ENCODE peak calls at places on chromosomes 13 and 19, in six cellular contexts. D, P, V, C, W and B are unnamed samples.

GRCh38 chr19:18778826-18779354 is 12.2 kb downstream of the COMP start:
- DNase-seq in D (no peak), P (no peak), V (no peak), C (no peak), W (no peak), B (no peak)

GRCh38 chr13:57739791-57740190 is 108.2 kb downstream of the PCDH17 start:
- DNase-seq in D (no peak), P (no peak), V (no peak), C (no peak), W (no peak), B (no peak)

GRCh38 chr13:63696055-63696454 is 2280.4 kb upstream of the PCDH20 start:
- DNase-seq in D (no peak), P (no peak), V (no peak), C (no peak), W (no peak), B (no peak)

GRCh38 chr13:27182844-27183497 is 11.4 kb upstream of the USP12 start:
- DNase-seq in D (peak), P (peak), V (no peak), C (no peak), W (no peak), B (no peak)

GRCh38 chr19:13817615-13818371 is 22.6 kb downstream of the ZSWIM4 start:
- DNase-seq in D (no peak), P (peak), V (no peak), C (peak), W (no peak), B (no peak)

GRCh38 chr13:93328943-93329342 is 102.3 kb downstream of the GPC6 start:
- DNase-seq in D (no peak), P (no peak), V (no peak), C (no peak), W (no peak), B (no peak)

GRCh38 chr13:42373048-42373812 is 101.3 kb downstream of the AKAP11 start:
- DNase-seq in D (no peak), P (no peak), V (no peak), C (no peak), W (no peak), B (no peak)

GRCh38 chr19:49151339-49152217 is 3.6 kb downstream of the HRC start:
- DNase-seq in D (peak), P (peak), V (peak), C (peak), W (peak), B (peak)

GRCh38 chr13:23467048-23467931 is 33.8 kb upstream of the SACS start:
- DNase-seq in D (no peak), P (no peak), V (no peak), C (no peak), W (no peak), B (no peak)

GRCh38 chr13:99275093-99275469 is 16.9 kb upstream of the GPR18 start:
- DNase-seq in D (no peak), P (no peak), V (peak), C (no peak), W (no peak), B (no peak)

GRCh38 chr13:23547000-23547590 is 23.1 kb upstream of the TNFRSF19 start:
- DNase-seq in D (peak), P (peak), V (no peak), C (no peak), W (no peak), B (no peak)

GRCh38 chr13:29454931-29455481 is 140.5 kb downstream of the SLC7A1 start:
- DNase-seq in D (no peak), P (peak), V (no peak), C (peak), W (no peak), B (no peak)

GRCh38 chr19:15417699-15418098 is 1.1 kb downstream of the AKAP8L start:
- DNase-seq in D (no peak), P (peak), V (no peak), C (no peak), W (no peak), B (no peak)

GRCh38 chr19:33547676-33548075 is 26.1 kb upstream of the PEPD start:
- DNase-seq in D (no peak), P (no peak), V (no peak), C (no peak), W (no peak), B (no peak)

GRCh38 chr19:55166530-55167268 is at the start of gene DNAAF3:
- DNase-seq in D (peak), P (peak), V (peak), C (peak), W (peak), B (no peak)

GRCh38 chr19:15113245-15114152 is 6.3 kb downstream of the SYDE1 start:
- DNase-seq in D (no peak), P (no peak), V (no peak), C (no peak), W (no peak), B (no peak)

GRCh38 chr13:30743319-30744055 is 8.1 kb downstream of the ALOX5AP start:
- DNase-seq in D (peak), P (peak), V (no peak), C (no peak), W (no peak), B (no peak)

GRCh38 chr13:30049692-30050091 is 199.3 kb upstream of the UBL3 start:
- DNase-seq in D (no peak), P (no peak), V (no peak), C (no peak), W (no peak), B (no peak)

GRCh38 chr19:41339936-41340335 is 13.8 kb downstream of the TGFB1 start:
- DNase-seq in D (no peak), P (no peak), V (no peak), C (no peak), W (no peak), B (no peak)

GRCh38 chr13:55347528-55347927 is 1793.2 kb upstream of the PRR20A start:
- DNase-seq in D (no peak), P (no peak), V (no peak), C (no peak), W (no peak), B (no peak)

GRCh38 chr13:87677334-87678234 is 6.4 kb downstream of the SLITRK5 start:
- DNase-seq in D (no peak), P (peak), V (no peak), C (no peak), W (no peak), B (no peak)

GRCh38 chr19:45097776-45098520 is 5.0 kb downstream of the PPP1R37 start:
- DNase-seq in D (peak), P (peak), V (no peak), C (no peak), W (no peak), B (no peak)

GRCh38 chr19:58059003-58059671 is at the start of gene ZNF135:
- DNase-seq in D (peak), P (peak), V (peak), C (peak), W (peak), B (peak)

GRCh38 chr13:40794414-40795368 is 5.3 kb downstream of the SLC25A15 start:
- DNase-seq in D (no peak), P (peak), V (no peak), C (no peak), W (no peak), B (no peak)

GRCh38 chr13:50679321-50679720 is 164.2 kb downstream of the DLEU7 start:
- DNase-seq in D (no peak), P (no peak), V (no peak), C (no peak), W (no peak), B (no peak)

GRCh38 chr19:13999085-13999484 is 7.0 kb downstream of the RFX1 start:
- DNase-seq in D (no peak), P (no peak), V (no peak), C (no peak), W (no peak), B (no peak)

GRCh38 chr19:16548956-16549355 is 6.7 kb upstream of the CHERP start:
- DNase-seq in D (no peak), P (no peak), V (no peak), C (no peak), W (no peak), B (no peak)

GRCh38 chr19:42028304-42029216 is 34.5 kb upstream of the ATP1A3 start:
- DNase-seq in D (no peak), P (no peak), V (peak), C (peak), W (peak), B (no peak)

GRCh38 chr19:35842666-35843272 is 9.5 kb downstream of the NPHS1 start:
- DNase-seq in D (no peak), P (no peak), V (no peak), C (no peak), W (no peak), B (no peak)

GRCh38 chr13:75327132-75327505 is 154.8 kb downstream of the TBC1D4 start:
- DNase-seq in D (no peak), P (no peak), V (no peak), C (no peak), W (no peak), B (no peak)

GRCh38 chr13:80469105-80469840 is 128.3 kb upstream of the SPRY2 start:
- DNase-seq in D (no peak), P (no peak), V (no peak), C (no peak), W (no peak), B (no peak)